ENCODE peak calls at places on chromosomes 7 and 10, in nine cellular contexts. G is suprapubic skin, X is sigmoid colon, R is SK-N-SH, A is K562, Y is spleen, V is GM23338, D is prostate gland, B is transverse colon. S is an unnamed sample.

GRCh38 chr10:122689146-122689807 is 10.4 kb downstream of the C10orf120 start:
- DNase-seq in G (no peak), X (no peak), R (no peak), A (no peak), Y (no peak), V (no peak), D (no peak), B (no peak), S (no peak)

GRCh38 chr7:17304926-17305325 is 6.5 kb downstream of the AHR start:
- DNase-seq in G (no peak), X (no peak), R (no peak), A (no peak), Y (no peak), V (no peak), D (peak), B (no peak), S (no peak)

GRCh38 chr10:1104971-1105370 is 48.8 kb downstream of the WDR37 start:
- DNase-seq in G (no peak), X (no peak), R (no peak), A (no peak), Y (no peak), V (no peak), D (no peak), B (no peak), S (no peak)

GRCh38 chr7:91446819-91447218 is 182.6 kb downstream of the FZD1 start:
- DNase-seq in G (no peak), X (no peak), R (no peak), A (no peak), Y (no peak), V (no peak), D (no peak), B (no peak), S (no peak)

GRCh38 chr7:41689815-41690214 is 13.1 kb downstream of the INHBA start:
- DNase-seq in G (no peak), X (no peak), R (no peak), A (no peak), Y (no peak), V (no peak), D (no peak), B (no peak), S (no peak)

GRCh38 chr10:119509909-119510451 is 32.5 kb downstream of the RGS10 start:
- DNase-seq in G (no peak), X (peak), R (peak), A (no peak), Y (peak), V (no peak), D (peak), B (peak), S (no peak)

GRCh38 chr10:49571419-49571818 is 32.5 kb upstream of the ERCC6 start:
- DNase-seq in G (no peak), X (no peak), R (no peak), A (no peak), Y (no peak), V (no peak), D (no peak), B (no peak), S (no peak)

GRCh38 chr10:65571011-65571570 is 1354.7 kb upstream of the LRRTM3 start:
- DNase-seq in G (no peak), X (no peak), R (peak), A (no peak), Y (no peak), V (peak), D (no peak), B (no peak), S (no peak)

GRCh38 chr10:7411671-7412481 is 1.0 kb upstream of the SFMBT2 start:
- DNase-seq in G (no peak), X (no peak), R (peak), A (no peak), Y (peak), V (peak), D (peak), B (peak), S (no peak)

GRCh38 chr7:1671876-1672451 is 1.9 kb downstream of the ELFN1 start:
- DNase-seq in G (peak), X (peak), R (peak), A (no peak), Y (peak), V (no peak), D (no peak), B (no peak), S (no peak)

GRCh38 chr7:118372530-118372929 is 148.0 kb downstream of the ANKRD7 start:
- DNase-seq in G (no peak), X (no peak), R (no peak), A (peak), Y (no peak), V (no peak), D (no peak), B (no peak), S (no peak)

GRCh38 chr7:66150471-66150870 is 35.8 kb downstream of the CRCP start:
- DNase-seq in G (no peak), X (peak), R (peak), A (no peak), Y (no peak), V (no peak), D (no peak), B (peak), S (no peak)

GRCh38 chr7:32680259-32681173 is 185.2 kb downstream of the AVL9 start:
- DNase-seq in G (no peak), X (no peak), R (no peak), A (peak), Y (no peak), V (peak), D (peak), B (peak), S (no peak)

GRCh38 chr10:75502838-75503237 is 71.4 kb downstream of the LRMDA start:
- DNase-seq in G (no peak), X (no peak), R (no peak), A (no peak), Y (no peak), V (no peak), D (no peak), B (no peak), S (no peak)

GRCh38 chr7:835491-836401 is 3.5 kb downstream of the SUN1 start:
- DNase-seq in G (no peak), X (no peak), R (no peak), A (no peak), Y (peak), V (no peak), D (no peak), B (peak), S (no peak)

GRCh38 chr7:52147240-52147639 is 830.6 kb upstream of the COBL start:
- DNase-seq in G (no peak), X (no peak), R (no peak), A (no peak), Y (no peak), V (no peak), D (no peak), B (no peak), S (no peak)

GRCh38 chr10:118957966-118958365 is 71.5 kb upstream of the NANOS1 start:
- DNase-seq in G (peak), X (peak), R (no peak), A (no peak), Y (peak), V (no peak), D (no peak), B (no peak), S (no peak)

GRCh38 chr7:16668978-16669377 is 23.0 kb downstream of the BZW2 start:
- DNase-seq in G (no peak), X (no peak), R (no peak), A (no peak), Y (no peak), V (no peak), D (no peak), B (no peak), S (no peak)

GRCh38 chr7:22697897-22698645 is 28.9 kb upstream of the IL6 start:
- DNase-seq in G (no peak), X (no peak), R (no peak), A (no peak), Y (no peak), V (no peak), D (no peak), B (peak), S (no peak)

GRCh38 chr10:74029943-74030342 is 32.0 kb downstream of the VCL start:
- DNase-seq in G (no peak), X (no peak), R (no peak), A (no peak), Y (no peak), V (no peak), D (no peak), B (no peak), S (no peak)

GRCh38 chr7:801940-802364 is 30.3 kb upstream of the SUN1 start:
- DNase-seq in G (peak), X (peak), R (peak), A (no peak), Y (peak), V (no peak), D (no peak), B (peak), S (peak)

GRCh38 chr7:155225095-155225494 is 72.6 kb upstream of the INSIG1 start:
- DNase-seq in G (no peak), X (no peak), R (no peak), A (no peak), Y (peak), V (no peak), D (no peak), B (no peak), S (no peak)

GRCh38 chr10:119335671-119336353 is 128.4 kb downstream of the GRK5 start:
- DNase-seq in G (no peak), X (no peak), R (no peak), A (no peak), Y (peak), V (no peak), D (no peak), B (no peak), S (no peak)

GRCh38 chr10:7471720-7472367 is 61.0 kb upstream of the SFMBT2 start:
- DNase-seq in G (no peak), X (no peak), R (no peak), A (no peak), Y (peak), V (no peak), D (no peak), B (peak), S (no peak)

GRCh38 chr10:97685395-97685958 is 1.6 kb downstream of the AVPI1 start:
- DNase-seq in G (no peak), X (peak), R (peak), A (peak), Y (no peak), V (peak), D (no peak), B (peak), S (no peak)
- H3K4me3 ChIP-seq in G (peak), X (peak), R (no peak), A (peak), Y (peak), V (peak), D (peak), B (peak), S (peak)

GRCh38 chr7:158073845-158074840 is 513.5 kb downstream of the PTPRN2 start:
- DNase-seq in G (no peak), X (peak), R (no peak), A (no peak), Y (peak), V (no peak), D (no peak), B (no peak), S (peak)

GRCh38 chr7:158075633-158076001 is 512.0 kb downstream of the PTPRN2 start:
- DNase-seq in G (no peak), X (no peak), R (peak), A (no peak), Y (peak), V (no peak), D (no peak), B (no peak), S (no peak)

GRCh38 chr7:158070222-158070920 is 517.3 kb downstream of the PTPRN2 start:
- DNase-seq in G (no peak), X (peak), R (no peak), A (no peak), Y (peak), V (no peak), D (no peak), B (no peak), S (no peak)

GRCh38 chr7:158074896-158075632 is 512.6 kb downstream of the PTPRN2 start:
- DNase-seq in G (no peak), X (peak), R (peak), A (no peak), Y (peak), V (no peak), D (no peak), B (no peak), S (no peak)

GRCh38 chr7:158072889-158073730 is 514.5 kb downstream of the PTPRN2 start:
- DNase-seq in G (no peak), X (peak), R (peak), A (no peak), Y (peak), V (no peak), D (no peak), B (no peak), S (no peak)
- TF ChIP-seq POLR2AphosphoS5 in G (no peak), X (no peak), R (no peak), A (no peak), Y (no peak), V (no peak), D (no peak), B (no peak), S (no peak)

GRCh38 chr10:62056660-62057059 is 155.2 kb downstream of the ARID5B start:
- DNase-seq in G (no peak), X (no peak), R (no peak), A (no peak), Y (no peak), V (no peak), D (no peak), B (no peak), S (no peak)

GRCh38 chr10:62058476-62058875 is 157.0 kb downstream of the ARID5B start:
- DNase-seq in G (no peak), X (no peak), R (no peak), A (no peak), Y (no peak), V (no peak), D (no peak), B (no peak), S (no peak)

GRCh38 chr10:62058896-62059423 is 157.5 kb downstream of the ARID5B start:
- DNase-seq in G (no peak), X (no peak), R (no peak), A (no peak), Y (no peak), V (no peak), D (no peak), B (no peak), S (no peak)

GRCh38 chr10:62057359-62057758 is 155.9 kb downstream of the ARID5B start:
- DNase-seq in G (no peak), X (no peak), R (no peak), A (no peak), Y (no peak), V (no peak), D (no peak), B (no peak), S (no peak)

GRCh38 chr10:62057872-62058271 is 156.4 kb downstream of the ARID5B start:
- DNase-seq in G (no peak), X (no peak), R (no peak), A (no peak), Y (no peak), V (no peak), D (no peak), B (no peak), S (no peak)
- H3K4me3 ChIP-seq in G (no peak), X (peak), R (no peak), A (no peak), Y (no peak), V (no peak), D (no peak), B (no peak), S (no peak)

GRCh38 chr10:70145666-70146488 is 623 bp downstream of the TYSND1 start:
- DNase-seq in G (peak), X (peak), R (peak), A (no peak), Y (peak), V (peak), D (peak), B (peak), S (peak)
- TF ChIP-seq POLR2AphosphoS5 in G (peak), X (peak), R (no peak), A (no peak), Y (peak), V (no peak), D (peak), B (peak), S (no peak)